ENCODE peak calls at places on chromosomes 1 and 21, in eight cellular contexts. G is tibial nerve; A is psoas muscle; I is transverse colon; R is A549; E is GM23338; V is body of pancreas; D is naive thymus-derived CD4-positive, alpha-beta T cell. K is an unnamed sample.

GRCh38 chr1:53073899-53074311 is 11.9 kb downstream of the PODN start:
- DNase-seq in G (peak; percentile 49), A (peak; percentile 76), I (peak; percentile 8), R (no peak), E (no peak), V (peak; percentile 16), D (no peak), K (no peak)

GRCh38 chr1:64308856-64309255 is 105.4 kb downstream of the UBE2U start:
- DNase-seq in G (no peak), A (no peak), I (no peak), R (no peak), E (no peak), V (no peak), D (no peak), K (no peak)

GRCh38 chr1:213256438-213257087 is 205.5 kb downstream of the RPS6KC1 start:
- DNase-seq in G (no peak), A (no peak), I (no peak), R (no peak), E (no peak), V (no peak), D (no peak), K (no peak)

GRCh38 chr1:162324391-162324790 is 52.3 kb downstream of the SPATA46 start:
- DNase-seq in G (no peak), A (no peak), I (no peak), R (no peak), E (no peak), V (no peak), D (no peak), K (no peak)

GRCh38 chr1:184649500-184649899 is 105.2 kb downstream of the EDEM3 start:
- DNase-seq in G (no peak), A (no peak), I (no peak), R (no peak), E (no peak), V (no peak), D (no peak), K (no peak)

GRCh38 chr1:79638382-79638781 is 631.9 kb upstream of the ADGRL4 start:
- DNase-seq in G (no peak), A (no peak), I (no peak), R (no peak), E (no peak), V (no peak), D (no peak), K (no peak)

GRCh38 chr1:154972517-154973343 is 1.8 kb upstream of the CKS1B start:
- DNase-seq in G (peak; percentile 44), A (peak; percentile 74), I (peak; percentile 74), R (peak; percentile 97), E (peak; percentile 98), V (peak; percentile 86), D (no peak), K (peak; percentile 92)

GRCh38 chr21:41304068-41304720 is 12.4 kb upstream of the FAM3B start:
- DNase-seq in G (no peak), A (no peak), I (no peak), R (no peak), E (no peak), V (no peak), D (no peak), K (no peak)

GRCh38 chr1:225777058-225777582 is 506 bp upstream of the SRP9 start:
- DNase-seq in G (no peak), A (no peak), I (peak; percentile 25), R (no peak), E (no peak), V (no peak), D (no peak), K (no peak)

GRCh38 chr1:225777583-225778411 is at the start of gene SRP9:
- DNase-seq in G (peak; percentile 97), A (peak; percentile 100), I (peak; percentile 99), R (peak; percentile 98), E (peak; percentile 100), V (peak; percentile 99), D (peak; percentile 99), K (peak; percentile 99)

GRCh38 chr1:225780609-225781008 is 3.0 kb downstream of the SRP9 start:
- DNase-seq in G (no peak), A (no peak), I (no peak), R (no peak), E (no peak), V (no peak), D (no peak), K (no peak)

GRCh38 chr1:225778412-225778669 is 715 bp downstream of the SRP9 start:
- DNase-seq in G (no peak), A (no peak), I (no peak), R (no peak), E (no peak), V (no peak), D (no peak), K (no peak)

GRCh38 chr1:225780134-225780533 is 2.5 kb downstream of the SRP9 start:
- DNase-seq in G (no peak), A (no peak), I (no peak), R (no peak), E (no peak), V (no peak), D (no peak), K (no peak)
- H3K4me1 ChIP-seq in G (peaks cover 66% of the 10 kb centered on the region), A (peaks cover 52% of the 10 kb centered on the region), I (peaks cover 40% of the 10 kb centered on the region), R (peaks cover 40% of the 10 kb centered on the region), E (peaks cover 35% of the 10 kb centered on the region), V (peaks cover 35% of the 10 kb centered on the region), D (peaks cover 57% of the 10 kb centered on the region), K (peaks cover 13% of the 10 kb centered on the region)

GRCh38 chr1:207827488-207827830 is 75.6 kb downstream of the CD46 start:
- DNase-seq in G (no peak), A (no peak), I (no peak), R (no peak), E (no peak), V (no peak), D (no peak), K (no peak)

GRCh38 chr1:207828485-207829158 is 76.8 kb downstream of the CD46 start:
- DNase-seq in G (peak; percentile 83), A (peak; percentile 89), I (peak; percentile 84), R (peak; percentile 90), E (peak; percentile 88), V (peak; percentile 78), D (peak; percentile 57), K (peak; percentile 85)

GRCh38 chr1:207829576-207829975 is 77.7 kb downstream of the CD46 start:
- DNase-seq in G (no peak), A (no peak), I (no peak), R (no peak), E (no peak), V (no peak), D (no peak), K (no peak)

GRCh38 chr1:207826557-207827487 is 75.0 kb downstream of the CD46 start:
- DNase-seq in G (peak; percentile 55), A (peak; percentile 59), I (peak; percentile 69), R (peak; percentile 66), E (no peak), V (peak; percentile 52), D (no peak), K (no peak)

GRCh38 chr1:207828046-207828445 is 76.2 kb downstream of the CD46 start:
- DNase-seq in G (no peak), A (no peak), I (no peak), R (no peak), E (no peak), V (no peak), D (no peak), K (no peak)
- H3K4me1 ChIP-seq in G (peaks cover 83% of the 10 kb centered on the region), A (peaks cover 87% of the 10 kb centered on the region), I (peaks cover 66% of the 10 kb centered on the region), R (peaks cover 49% of the 10 kb centered on the region), E (no peaks in the 10 kb centered on the region), V (peaks cover 78% of the 10 kb centered on the region), D (peaks cover 69% of the 10 kb centered on the region), K (peaks cover 63% of the 10 kb centered on the region)

GRCh38 chr1:234977891-234978396 is 150.7 kb downstream of the TOMM20 start:
- DNase-seq in G (no peak), A (no peak), I (no peak), R (peak; percentile 84), E (no peak), V (no peak), D (no peak), K (no peak)

GRCh38 chr1:234976880-234977680 is 151.6 kb downstream of the TOMM20 start:
- DNase-seq in G (no peak), A (no peak), I (no peak), R (no peak), E (no peak), V (no peak), D (no peak), K (peak; percentile 47)

GRCh38 chr1:234973426-234974250 is 155.0 kb downstream of the TOMM20 start:
- DNase-seq in G (no peak), A (peak; percentile 68), I (no peak), R (no peak), E (no peak), V (peak; percentile 19), D (no peak), K (peak; percentile 12)

GRCh38 chr1:234975941-234976871 is 152.4 kb downstream of the TOMM20 start:
- DNase-seq in G (peak; percentile 63), A (no peak), I (no peak), R (no peak), E (no peak), V (no peak), D (no peak), K (no peak)

GRCh38 chr1:234975122-234975940 is 153.3 kb downstream of the TOMM20 start:
- DNase-seq in G (no peak), A (no peak), I (no peak), R (peak; percentile 99), E (no peak), V (no peak), D (no peak), K (peak; percentile 51)
- H3K4me1 ChIP-seq in G (peaks cover 70% of the 10 kb centered on the region), A (peaks cover 62% of the 10 kb centered on the region), I (peaks cover 90% of the 10 kb centered on the region), R (peaks cover 93% of the 10 kb centered on the region), E (peaks cover 18% of the 10 kb centered on the region), V (peaks cover 56% of the 10 kb centered on the region), D (peaks cover 25% of the 10 kb centered on the region), K (peaks cover 59% of the 10 kb centered on the region)

GRCh38 chr1:228141871-228142615 is 2.0 kb downstream of the GUK1 start:
- DNase-seq in G (no peak), A (peak; percentile 53), I (no peak), R (no peak), E (no peak), V (no peak), D (no peak), K (no peak)

GRCh38 chr1:228140724-228141081 is 624 bp downstream of the GUK1 start:
- DNase-seq in G (no peak), A (no peak), I (no peak), R (no peak), E (no peak), V (no peak), D (no peak), K (peak; percentile 61)

GRCh38 chr1:228141082-228141870 is 1.2 kb downstream of the GUK1 start:
- DNase-seq in G (peak; percentile 74), A (peak; percentile 72), I (peak; percentile 58), R (no peak), E (no peak), V (peak; percentile 75), D (no peak), K (peak; percentile 57)

GRCh38 chr1:228139406-228139930 is 611 bp upstream of the GUK1 start:
- DNase-seq in G (no peak), A (no peak), I (no peak), R (no peak), E (no peak), V (no peak), D (no peak), K (no peak)

DNA sequence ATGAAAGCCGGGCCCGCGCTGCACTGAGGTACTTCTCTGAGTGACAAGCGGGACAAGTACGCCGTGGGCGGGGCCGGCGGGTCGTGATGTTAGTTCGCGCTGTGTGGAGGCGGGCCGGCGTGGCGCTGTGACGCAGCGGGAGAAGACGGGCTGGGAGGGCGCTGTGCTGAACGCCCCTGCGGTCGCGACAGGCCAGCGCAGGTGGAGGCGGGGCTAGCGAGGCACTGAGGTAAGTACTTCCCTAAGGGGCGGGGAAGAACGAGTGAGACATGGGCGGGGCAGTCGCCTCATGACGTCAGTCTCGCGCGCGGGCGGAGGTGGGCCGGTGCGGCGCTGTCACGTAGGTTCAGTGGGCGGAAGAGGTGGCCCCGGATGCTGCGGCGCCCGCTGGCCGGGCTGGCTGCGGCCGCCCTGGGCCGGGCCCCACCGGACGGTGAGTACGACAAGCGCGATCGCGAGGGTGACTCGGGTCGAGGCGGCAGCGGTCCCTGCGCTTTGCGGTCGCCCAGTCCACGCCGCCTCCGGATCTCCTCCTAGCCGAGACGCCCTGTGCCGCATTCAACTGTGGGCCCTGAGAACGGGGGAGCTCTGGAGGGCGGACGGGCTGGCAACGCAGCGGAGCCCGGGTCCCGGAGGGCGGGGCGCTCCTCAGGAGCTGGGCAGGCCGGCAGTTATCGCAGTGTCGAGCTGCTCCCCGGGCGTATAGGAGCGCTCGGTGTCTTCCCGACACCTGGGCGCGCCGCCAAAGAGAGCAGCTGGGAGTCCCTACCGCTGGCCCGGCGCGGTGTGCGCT is at the start of gene GUK1:
- DNase-seq in G (peak; percentile 99), A (peak; percentile 100), I (peak; percentile 100), R (peak; percentile 100), E (peak; percentile 100), V (peak; percentile 100), D (peak; percentile 100), K (peak; percentile 100)
- H3K4me1 ChIP-seq in G (peaks cover 46% of the 10 kb centered on the region), A (peaks cover 30% of the 10 kb centered on the region), I (peaks cover 24% of the 10 kb centered on the region), R (peaks cover 14% of the 10 kb centered on the region), E (peaks cover 5% of the 10 kb centered on the region), V (peaks cover 36% of the 10 kb centered on the region), D (peaks cover 42% of the 10 kb centered on the region), K (peaks cover 33% of the 10 kb centered on the region)